ENCODE peak calls at places on chromosomes 3 and 15, in nine cellular contexts. L, I, P, J, M, R, A, O and F are unnamed samples.

GRCh38 chr3:148238421-148238821 is 459.3 kb upstream of the AGTR1 start:
- DNase-seq in J (no peak), O (peak; percentile 62), A (no peak), R (no peak), I (no peak), L (no peak), P (no peak), M (no peak), F (no peak)

GRCh38 chr3:189941125-189941524 is 179.6 kb downstream of the P3H2 start:
- DNase-seq in L (no peak), O (no peak), A (no peak), P (no peak), M (no peak), R (no peak), J (no peak), I (no peak), F (no peak)

GRCh38 chr15:68098465-68098864 is 44.4 kb downstream of the PIAS1 start:
- DNase-seq in L (no peak), P (no peak), I (no peak), M (no peak), O (no peak), A (no peak), R (no peak), J (no peak), F (no peak)

GRCh38 chr3:14497321-14497720 is 42.8 kb downstream of the GRIP2 start:
- DNase-seq in I (no peak), A (peak; percentile 30), M (no peak), O (no peak), L (no peak), J (no peak), P (no peak), R (no peak), F (no peak)

GRCh38 chr3:115834068-115834467 is 210.8 kb downstream of the GAP43 start:
- DNase-seq in O (peak; percentile 81), I (peak; percentile 91), P (no peak), M (no peak), J (no peak), A (no peak), L (peak; percentile 87), R (no peak), F (no peak)

GRCh38 chr15:100781061-100781960 is 98.3 kb upstream of the ALDH1A3 start:
- DNase-seq in P (no peak), O (no peak), M (no peak), I (no peak), A (no peak), R (no peak), L (no peak), J (no peak), F (peak; percentile 3)

GRCh38 chr15:84734794-84735479 is 13.5 kb upstream of the ZNF592 start:
- DNase-seq in I (peak; percentile 63), L (peak; percentile 71), O (peak; percentile 41), J (no peak), A (peak; percentile 94), R (peak; percentile 80), M (no peak), P (peak; percentile 47), F (peak; percentile 45)

GRCh38 chr15:91422704-91423254 is 322.7 kb downstream of the SV2B start:
- DNase-seq in R (no peak), M (no peak), L (no peak), I (no peak), P (no peak), J (no peak), O (no peak), A (no peak), F (no peak)

GRCh38 chr3:113214917-113215595 is 3.7 kb downstream of the BOC start:
- DNase-seq in J (no peak), O (peak; percentile 69), A (no peak), I (peak; percentile 73), M (no peak), L (peak; percentile 3), P (no peak), R (no peak), F (no peak)

GRCh38 chr3:79167651-79168416 is 600.0 kb downstream of the ROBO1 start:
- DNase-seq in L (peak; percentile 95), M (no peak), I (peak; percentile 97), P (no peak), R (no peak), O (peak; percentile 94), A (no peak), J (no peak), F (no peak)

GRCh38 chr15:67570875-67571642 is 28.6 kb downstream of the MAP2K5 start:
- DNase-seq in R (no peak), L (no peak), J (no peak), O (no peak), P (no peak), A (no peak), M (no peak), I (no peak), F (no peak)

GRCh38 chr3:46086083-46086437 is 58.8 kb upstream of the XCR1 start:
- DNase-seq in M (no peak), I (no peak), L (no peak), R (no peak), P (no peak), O (no peak), A (no peak), J (no peak), F (no peak)

GRCh38 chr15:27826902-27827321 is 272.2 kb downstream of the OCA2 start:
- DNase-seq in O (peak; percentile 75), P (no peak), R (no peak), A (no peak), I (peak; percentile 60), M (no peak), L (peak; percentile 14), J (no peak), F (no peak)

GRCh38 chr15:99630607-99631131 is 64.9 kb downstream of the MEF2A start:
- DNase-seq in I (no peak), M (no peak), J (no peak), R (no peak), P (no peak), L (no peak), A (no peak), O (no peak), F (no peak)

GRCh38 chr3:156492801-156493261 is 62.1 kb downstream of the SSR3 start:
- DNase-seq in L (no peak), I (no peak), P (no peak), M (no peak), J (no peak), O (no peak), A (no peak), R (no peak), F (no peak)

GRCh38 chr3:81839504-81840094 is 78.2 kb upstream of the GBE1 start:
- DNase-seq in I (no peak), O (no peak), L (no peak), P (no peak), R (no peak), M (no peak), A (no peak), J (no peak), F (no peak)

GRCh38 chr15:47768730-47769129 is 51.4 kb downstream of the SEMA6D start:
- DNase-seq in J (no peak), L (no peak), A (no peak), O (no peak), R (no peak), M (no peak), P (no peak), I (no peak), F (no peak)

GRCh38 chr15:79160211-79160610 is 69.6 kb upstream of the RASGRF1 start:
- DNase-seq in A (no peak), O (peak; percentile 67), R (no peak), M (no peak), I (peak; percentile 40), J (no peak), P (no peak), L (peak; percentile 34), F (no peak)

GRCh38 chr3:194928183-194928736 is 242.6 kb downstream of the FAM43A start:
- DNase-seq in P (no peak), R (no peak), I (peak; percentile 61), A (no peak), O (peak; percentile 51), M (no peak), L (peak; percentile 81), J (no peak), F (no peak)

GRCh38 chr15:51814616-51815015 is 14.8 kb upstream of the TMOD3 start:
- DNase-seq in J (no peak), I (no peak), L (peak; percentile 29), R (no peak), M (no peak), O (no peak), A (no peak), P (no peak), F (no peak)

GRCh38 chr3:8641472-8641871 is 3.1 kb downstream of the SSUH2 start:
- DNase-seq in R (no peak), M (no peak), P (no peak), L (no peak), A (no peak), I (no peak), O (no peak), J (no peak), F (no peak)

GRCh38 chr3:168249539-168250414 is 154.1 kb upstream of the GOLIM4 start:
- DNase-seq in P (no peak), O (peak; percentile 90), M (peak; percentile 19), I (peak; percentile 63), R (peak; percentile 85), A (no peak), L (peak; percentile 59), J (peak; percentile 82), F (peak; percentile 58)

GRCh38 chr3:173216063-173216462 is 75.0 kb upstream of the SPATA16 start:
- DNase-seq in M (no peak), L (no peak), P (no peak), I (no peak), R (no peak), J (no peak), O (no peak), A (no peak), F (no peak)

GRCh38 chr3:154310840-154311239 is 13.4 kb downstream of the DHX36 start:
- DNase-seq in R (no peak), O (peak; percentile 35), A (no peak), M (no peak), L (peak; percentile 86), P (no peak), J (no peak), I (peak; percentile 54), F (no peak)

GRCh38 chr3:133230191-133230590 is 169.7 kb upstream of the BFSP2 start:
- DNase-seq in J (no peak), P (no peak), M (no peak), I (no peak), L (no peak), A (no peak), R (no peak), O (no peak), F (no peak)

GRCh38 chr3:183807329-183807728 is 18.0 kb downstream of the MAP6D1 start:
- DNase-seq in J (no peak), I (no peak), A (no peak), L (no peak), O (no peak), P (no peak), M (no peak), R (no peak), F (no peak)

GRCh38 chr3:28949580-28949979 is 331.3 kb upstream of the RBMS3 start:
- DNase-seq in L (no peak), R (no peak), O (no peak), A (no peak), P (no peak), M (no peak), I (no peak), J (no peak), F (no peak)

GRCh38 chr3:146473726-146474125 is 4.4 kb upstream of the PLSCR2 start:
- DNase-seq in M (no peak), I (no peak), P (no peak), A (no peak), R (no peak), L (peak; percentile 68), O (peak; percentile 52), J (no peak), F (no peak)

GRCh38 chr15:40770147-40770721 is 454 bp downstream of the C15orf62 start:
- DNase-seq in J (peak; percentile 27), R (peak; percentile 54), P (no peak), O (no peak), M (no peak), A (no peak), L (no peak), I (no peak), F (no peak)

GRCh38 chr3:77319711-77320110 is 279.8 kb downstream of the ROBO2 start:
- DNase-seq in A (peak; percentile 7), R (no peak), O (peak; percentile 57), M (no peak), J (peak; percentile 8), I (peak; percentile 39), P (no peak), L (peak; percentile 47), F (no peak)

GRCh38 chr15:68791431-68792283 is 29.0 kb downstream of the ANP32A start:
- DNase-seq in J (no peak), I (no peak), O (no peak), P (peak; percentile 30), M (no peak), R (no peak), L (no peak), A (no peak), F (no peak)